ENCODE peak calls at places on chromosomes 2 and 18, in five cellular contexts. One of them, this sample, is unnamed. For H3K4me1, the result is how much of the 10 kb centered on the place peaks cover.

GRCh38 chr2:227016894-227017293 is 147.1 kb downstream of the COL4A4 start:
- DNase-seq in H9: no peak
- DNase-seq in heart left ventricle: no peak
- DNase-seq in colonic mucosa: no peak
- DNase-seq in RWPE2: no peak
- DNase-seq in this sample: no peak

GRCh38 chr2:145654746-145655145 is 1134.8 kb upstream of the ZEB2 start:
- DNase-seq in H9: no peak
- DNase-seq in heart left ventricle: no peak
- DNase-seq in colonic mucosa: no peak
- DNase-seq in RWPE2: no peak
- DNase-seq in this sample: no peak

GRCh38 chr18:79747156-79747845 is 50.4 kb upstream of the KCNG2 start:
- DNase-seq in H9: no peak
- DNase-seq in heart left ventricle: no peak
- DNase-seq in colonic mucosa: no peak
- DNase-seq in RWPE2: peak
- DNase-seq in this sample: no peak

GRCh38 chr2:126835261-126835660 is 63.4 kb upstream of the TEX51 start:
- DNase-seq in H9: no peak
- DNase-seq in heart left ventricle: no peak
- DNase-seq in colonic mucosa: no peak
- DNase-seq in RWPE2: no peak
- DNase-seq in this sample: no peak

GRCh38 chr2:1975060-1975459 is 230.7 kb upstream of the PXDN start:
- DNase-seq in H9: no peak
- DNase-seq in heart left ventricle: no peak
- DNase-seq in colonic mucosa: no peak
- DNase-seq in RWPE2: no peak
- DNase-seq in this sample: no peak

GRCh38 chr2:46350030-46350699 is 53.0 kb downstream of the EPAS1 start:
- DNase-seq in H9: no peak
- DNase-seq in heart left ventricle: no peak
- DNase-seq in colonic mucosa: no peak
- DNase-seq in RWPE2: no peak
- DNase-seq in this sample: no peak

GRCh38 chr18:62151068-62151771 is 35.6 kb downstream of the PIGN start:
- DNase-seq in H9: no peak
- DNase-seq in heart left ventricle: no peak
- DNase-seq in colonic mucosa: peak
- DNase-seq in RWPE2: no peak
- DNase-seq in this sample: no peak

GRCh38 chr2:17615728-17616351 is 75.3 kb downstream of the VSNL1 start:
- DNase-seq in H9: no peak
- DNase-seq in heart left ventricle: no peak
- DNase-seq in colonic mucosa: no peak
- DNase-seq in RWPE2: no peak
- DNase-seq in this sample: no peak

GRCh38 chr18:59874166-59874565 is 25.6 kb upstream of the PMAIP1 start:
- DNase-seq in H9: no peak
- DNase-seq in heart left ventricle: no peak
- DNase-seq in colonic mucosa: no peak
- DNase-seq in RWPE2: no peak
- DNase-seq in this sample: no peak

GRCh38 chr2:237671466-237672173 is 44.2 kb downstream of the LRRFIP1 start:
- DNase-seq in H9: no peak
- DNase-seq in heart left ventricle: no peak
- DNase-seq in colonic mucosa: no peak
- DNase-seq in RWPE2: no peak
- DNase-seq in this sample: no peak

GRCh38 chr2:65918760-65919187 is 486.4 kb upstream of the SPRED2 start:
- DNase-seq in H9: no peak
- DNase-seq in heart left ventricle: no peak
- DNase-seq in colonic mucosa: no peak
- DNase-seq in RWPE2: no peak
- DNase-seq in this sample: no peak

GRCh38 chr2:127060264-127060945 is 46.5 kb downstream of the BIN1 start:
- DNase-seq in H9: no peak
- DNase-seq in heart left ventricle: no peak
- DNase-seq in colonic mucosa: no peak
- DNase-seq in RWPE2: no peak
- DNase-seq in this sample: no peak

GRCh38 chr2:125243074-125243473 is 1218.0 kb downstream of the CNTNAP5 start:
- DNase-seq in H9: no peak
- DNase-seq in heart left ventricle: no peak
- DNase-seq in colonic mucosa: no peak
- DNase-seq in RWPE2: no peak
- DNase-seq in this sample: no peak

GRCh38 chr2:85873679-85874078 is 15.1 kb downstream of the ST3GAL5 start:
- DNase-seq in H9: no peak
- DNase-seq in heart left ventricle: no peak
- DNase-seq in colonic mucosa: no peak
- DNase-seq in RWPE2: no peak
- DNase-seq in this sample: peak

GRCh38 chr2:27723372-27724144 is 48.0 kb upstream of the MRPL33 start:
- DNase-seq in H9: peak
- DNase-seq in heart left ventricle: peak
- DNase-seq in colonic mucosa: peak
- DNase-seq in RWPE2: no peak
- DNase-seq in this sample: peak

GRCh38 chr2:216505133-216506106 is 6.8 kb downstream of the RPL37A start:
- DNase-seq in H9: no peak
- DNase-seq in heart left ventricle: no peak
- DNase-seq in colonic mucosa: no peak
- DNase-seq in RWPE2: no peak
- DNase-seq in this sample: no peak

GRCh38 chr2:219060821-219061791 is at the start of gene IHH:
- DNase-seq in H9: peak
- DNase-seq in heart left ventricle: no peak
- DNase-seq in colonic mucosa: peak
- DNase-seq in RWPE2: no peak
- DNase-seq in this sample: peak

GRCh38 chr18:58578835-58579560 is 49.9 kb downstream of the ALPK2 start:
- DNase-seq in H9: no peak
- DNase-seq in heart left ventricle: no peak
- DNase-seq in colonic mucosa: no peak
- DNase-seq in RWPE2: no peak
- DNase-seq in this sample: no peak

GRCh38 chr2:24404582-24404981 is 44.2 kb upstream of the ITSN2 start:
- DNase-seq in H9: no peak
- DNase-seq in heart left ventricle: no peak
- DNase-seq in colonic mucosa: no peak
- DNase-seq in RWPE2: no peak
- DNase-seq in this sample: no peak

GRCh38 chr2:115094441-115094840 is 652.0 kb downstream of the DPP10 start:
- DNase-seq in H9: no peak
- DNase-seq in heart left ventricle: no peak
- DNase-seq in colonic mucosa: no peak
- DNase-seq in RWPE2: no peak
- DNase-seq in this sample: no peak

GRCh38 chr2:102509749-102510148 is 36.7 kb downstream of the SLC9A4 start:
- DNase-seq in H9: no peak
- DNase-seq in heart left ventricle: no peak
- DNase-seq in colonic mucosa: no peak
- DNase-seq in RWPE2: no peak
- DNase-seq in this sample: no peak

GRCh38 chr2:238120463-238121298 is 17.8 kb upstream of the KLHL30 start:
- DNase-seq in H9: peak
- DNase-seq in heart left ventricle: no peak
- DNase-seq in colonic mucosa: no peak
- DNase-seq in RWPE2: no peak
- DNase-seq in this sample: no peak

GRCh38 chr2:120919771-120920437 is 184.2 kb downstream of the GLI2 start:
- DNase-seq in H9: no peak
- DNase-seq in heart left ventricle: peak
- DNase-seq in colonic mucosa: no peak
- DNase-seq in RWPE2: no peak
- DNase-seq in this sample: no peak

GRCh38 chr2:54595161-54595803 is 128.2 kb upstream of the EML6 start:
- DNase-seq in H9: no peak
- DNase-seq in heart left ventricle: no peak
- DNase-seq in colonic mucosa: no peak
- DNase-seq in RWPE2: no peak
- DNase-seq in this sample: no peak

GRCh38 chr2:198762456-198762855 is 695.3 kb downstream of the SATB2 start:
- DNase-seq in H9: no peak
- DNase-seq in heart left ventricle: no peak
- DNase-seq in colonic mucosa: no peak
- DNase-seq in RWPE2: no peak
- DNase-seq in this sample: no peak

GRCh38 chr2:170509460-170510193 is 205.5 kb upstream of the SP5 start:
- DNase-seq in H9: no peak
- DNase-seq in heart left ventricle: no peak
- DNase-seq in colonic mucosa: no peak
- DNase-seq in RWPE2: no peak
- DNase-seq in this sample: no peak

GRCh38 chr2:45237850-45238542 is 228.7 kb upstream of the SIX2 start:
- DNase-seq in H9: no peak
- DNase-seq in heart left ventricle: peak
- DNase-seq in colonic mucosa: no peak
- DNase-seq in RWPE2: peak
- DNase-seq in this sample: peak

GRCh38 chr2:241853651-241854341 is 4.9 kb downstream of the PDCD1 start:
- DNase-seq in H9: no peak
- DNase-seq in heart left ventricle: peak
- DNase-seq in colonic mucosa: no peak
- DNase-seq in RWPE2: peak
- DNase-seq in this sample: no peak

GRCh38 chr2:218228366-218229092 is 11.5 kb downstream of the ARPC2 start:
- DNase-seq in H9: no peak
- DNase-seq in heart left ventricle: no peak
- DNase-seq in colonic mucosa: no peak
- DNase-seq in RWPE2: no peak
- DNase-seq in this sample: no peak

GRCh38 chr2:38763728-38764127 is 12.6 kb upstream of the SRSF7 start:
- DNase-seq in H9: no peak
- DNase-seq in heart left ventricle: no peak
- DNase-seq in colonic mucosa: no peak
- DNase-seq in RWPE2: no peak
- DNase-seq in this sample: no peak
- TF ChIP-seq CTCF in H9: no peak
- TF ChIP-seq CTCF in heart left ventricle: no peak
- TF ChIP-seq CTCF in colonic mucosa: no peak
- TF ChIP-seq CTCF in RWPE2: no peak
- TF ChIP-seq CTCF in this sample: no peak

DNA sequence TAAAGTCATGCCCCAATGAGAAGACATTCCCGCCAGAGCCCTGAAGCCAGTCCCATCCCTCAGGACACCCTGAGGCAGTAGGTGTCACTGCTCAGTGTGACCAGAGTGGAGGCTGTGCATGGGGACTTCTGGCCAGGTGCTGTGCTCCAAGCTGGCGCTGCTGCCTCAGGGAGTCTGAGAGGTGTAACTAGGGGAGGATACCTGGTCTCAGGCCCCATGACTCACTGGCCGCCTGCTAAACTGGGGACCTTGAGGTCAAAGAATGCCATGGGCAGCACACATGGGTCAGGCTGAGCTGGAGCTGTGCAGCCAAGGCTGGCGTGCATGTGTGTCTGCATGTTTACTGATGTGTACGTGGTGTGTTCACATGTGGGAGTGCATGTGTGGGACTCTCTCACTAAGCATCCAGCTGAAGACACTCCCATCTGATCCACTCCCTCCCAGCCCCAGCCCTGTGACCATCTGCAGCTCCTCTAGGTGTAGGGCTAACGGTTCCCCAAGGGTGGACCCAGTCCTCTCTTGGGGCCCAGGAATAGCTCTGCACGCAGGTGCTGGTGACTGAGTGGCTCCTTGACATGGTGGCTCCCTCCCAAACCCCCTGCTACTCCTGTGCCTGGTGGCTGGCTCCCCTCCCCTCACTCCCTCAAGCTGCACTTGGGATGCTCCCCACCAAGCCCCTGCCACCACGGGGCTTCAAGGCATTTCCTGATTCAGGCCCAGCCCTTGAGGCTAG is 16.5 kb downstream of the HS6ST1 start:
- DNase-seq in H9: no peak
- DNase-seq in heart left ventricle: no peak
- DNase-seq in colonic mucosa: no peak
- DNase-seq in RWPE2: no peak
- DNase-seq in this sample: no peak
- H3K4me1 ChIP-seq in H9: under half
- H3K4me1 ChIP-seq in heart left ventricle: under half
- H3K4me1 ChIP-seq in colonic mucosa: under half
- H3K4me1 ChIP-seq in RWPE2: under half
- H3K4me1 ChIP-seq in this sample: under half

GRCh38 chr2:130768191-130768855 is 13.0 kb downstream of the AMER3 start:
- DNase-seq in H9: no peak
- DNase-seq in heart left ventricle: no peak
- DNase-seq in colonic mucosa: no peak
- DNase-seq in RWPE2: no peak
- DNase-seq in this sample: no peak
- TF ChIP-seq CTCF in H9: peak
- TF ChIP-seq CTCF in heart left ventricle: no peak
- TF ChIP-seq CTCF in colonic mucosa: no peak
- TF ChIP-seq CTCF in RWPE2: no peak
- TF ChIP-seq CTCF in this sample: no peak

GRCh38 chr18:57502624-57503023 is 67.5 kb downstream of the ONECUT2 start:
- DNase-seq in H9: no peak
- DNase-seq in heart left ventricle: no peak
- DNase-seq in colonic mucosa: no peak
- DNase-seq in RWPE2: no peak
- DNase-seq in this sample: no peak
- H3K4me1 ChIP-seq in H9: under half
- H3K4me1 ChIP-seq in heart left ventricle: under half
- H3K4me1 ChIP-seq in colonic mucosa: under half
- H3K4me1 ChIP-seq in RWPE2: under half
- H3K4me1 ChIP-seq in this sample: under half

GRCh38 chr18:31942999-31943894 is at the start of gene TRAPPC8:
- DNase-seq in H9: peak
- DNase-seq in heart left ventricle: peak
- DNase-seq in colonic mucosa: peak
- DNase-seq in RWPE2: peak
- DNase-seq in this sample: peak
- TF ChIP-seq CTCF in H9: no peak
- TF ChIP-seq CTCF in heart left ventricle: no peak
- TF ChIP-seq CTCF in colonic mucosa: no peak
- TF ChIP-seq CTCF in RWPE2: peak
- TF ChIP-seq CTCF in this sample: no peak

GRCh38 chr2:214297424-214297823 is 113.4 kb upstream of the VWC2L start:
- DNase-seq in H9: no peak
- DNase-seq in heart left ventricle: no peak
- DNase-seq in colonic mucosa: no peak
- DNase-seq in RWPE2: no peak
- DNase-seq in this sample: no peak
- H3K4me1 ChIP-seq in H9: under half
- H3K4me1 ChIP-seq in heart left ventricle: under half
- H3K4me1 ChIP-seq in colonic mucosa: under half
- H3K4me1 ChIP-seq in RWPE2: under half
- H3K4me1 ChIP-seq in this sample: under half

This sample was measured in Caco-2.